ENCODE peak calls at places on chromosomes 12 and 14, in six cellular contexts. One of them, this sample, is unnamed.

GRCh38 chr12:13350381-13350780 is 153.9 kb downstream of the EMP1 start:
- DNase-seq in WTC11: no peak
- DNase-seq in K562: no peak
- DNase-seq in HepG2: no peak
- DNase-seq in HCT116: no peak
- DNase-seq in H1: no peak
- DNase-seq in this sample: no peak

GRCh38 chr12:49276304-49277290 is 11.7 kb downstream of the TUBA1C start:
- DNase-seq in WTC11: no peak
- DNase-seq in K562: no peak
- DNase-seq in HepG2: no peak
- DNase-seq in HCT116: no peak
- DNase-seq in H1: no peak
- DNase-seq in this sample: no peak

GRCh38 chr12:130916251-130916911 is 37.3 kb upstream of the ADGRD1 start:
- DNase-seq in WTC11: peak
- DNase-seq in K562: peak
- DNase-seq in HepG2: peak
- DNase-seq in HCT116: peak
- DNase-seq in H1: peak
- DNase-seq in this sample: peak

GRCh38 chr14:67221248-67221981 is 19.8 kb upstream of the PALS1 start:
- DNase-seq in WTC11: no peak
- DNase-seq in K562: no peak
- DNase-seq in HepG2: no peak
- DNase-seq in HCT116: peak
- DNase-seq in H1: no peak
- DNase-seq in this sample: no peak

GRCh38 chr12:80988986-80989385 is 51.3 kb upstream of the LIN7A start:
- DNase-seq in WTC11: no peak
- DNase-seq in K562: no peak
- DNase-seq in HepG2: no peak
- DNase-seq in HCT116: no peak
- DNase-seq in H1: no peak
- DNase-seq in this sample: no peak

GRCh38 chr12:63163542-63163941 is 12.5 kb upstream of the AVPR1A start:
- DNase-seq in WTC11: no peak
- DNase-seq in K562: no peak
- DNase-seq in HepG2: no peak
- DNase-seq in HCT116: no peak
- DNase-seq in H1: no peak
- DNase-seq in this sample: no peak

GRCh38 chr12:90253674-90254181 is 545.1 kb upstream of the ATP2B1 start:
- DNase-seq in WTC11: peak
- DNase-seq in K562: no peak
- DNase-seq in HepG2: no peak
- DNase-seq in HCT116: peak
- DNase-seq in H1: no peak
- DNase-seq in this sample: peak

GRCh38 chr14:103718572-103718971 is 3.0 kb downstream of the ZFYVE21 start:
- DNase-seq in WTC11: no peak
- DNase-seq in K562: peak
- DNase-seq in HepG2: no peak
- DNase-seq in HCT116: no peak
- DNase-seq in H1: no peak
- DNase-seq in this sample: no peak

GRCh38 chr12:98456583-98457573 is 58.5 kb upstream of the TMPO start:
- DNase-seq in WTC11: peak
- DNase-seq in K562: peak
- DNase-seq in HepG2: no peak
- DNase-seq in HCT116: no peak
- DNase-seq in H1: peak
- DNase-seq in this sample: no peak

GRCh38 chr12:116337312-116337711 is 59.8 kb upstream of the MED13L start:
- DNase-seq in WTC11: no peak
- DNase-seq in K562: no peak
- DNase-seq in HepG2: no peak
- DNase-seq in HCT116: no peak
- DNase-seq in H1: no peak
- DNase-seq in this sample: no peak

GRCh38 chr12:116338064-116338872 is 60.8 kb upstream of the MED13L start:
- DNase-seq in WTC11: no peak
- DNase-seq in K562: no peak
- DNase-seq in HepG2: no peak
- DNase-seq in HCT116: no peak
- DNase-seq in H1: no peak
- DNase-seq in this sample: no peak

GRCh38 chr12:116339062-116339461 is 61.6 kb upstream of the MED13L start:
- DNase-seq in WTC11: no peak
- DNase-seq in K562: no peak
- DNase-seq in HepG2: no peak
- DNase-seq in HCT116: no peak
- DNase-seq in H1: no peak
- DNase-seq in this sample: no peak

GRCh38 chr12:116333402-116333801 is 55.9 kb upstream of the MED13L start:
- DNase-seq in WTC11: no peak
- DNase-seq in K562: no peak
- DNase-seq in HepG2: no peak
- DNase-seq in HCT116: no peak
- DNase-seq in H1: no peak
- DNase-seq in this sample: no peak

DNA sequence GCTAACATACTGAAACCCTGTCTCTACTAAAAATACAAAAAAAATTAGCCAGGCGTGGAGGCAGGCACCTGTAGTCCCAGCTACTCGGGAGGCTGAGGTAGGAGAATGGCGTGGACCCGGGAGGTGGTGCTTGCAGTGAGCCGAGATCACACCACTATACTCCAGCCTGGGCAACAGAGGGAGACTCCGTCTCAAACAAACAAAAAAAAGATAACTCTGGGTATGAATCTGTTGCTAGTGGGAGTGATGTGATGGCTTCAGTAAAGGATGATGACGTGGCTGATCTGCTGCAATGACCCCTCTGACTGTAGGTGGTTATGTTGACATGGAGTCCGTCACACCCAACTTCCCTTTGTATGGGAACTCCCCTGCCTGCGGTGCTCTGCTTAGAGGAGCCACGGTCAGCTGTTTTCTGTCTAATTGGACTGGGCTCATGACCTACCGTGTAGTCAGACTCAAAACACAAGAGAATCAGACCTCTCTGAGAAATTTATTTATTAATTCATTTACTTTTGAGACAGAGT is 59.1 kb upstream of the MED13L start:
- DNase-seq in WTC11: no peak
- DNase-seq in K562: peak
- DNase-seq in HepG2: no peak
- DNase-seq in HCT116: no peak
- DNase-seq in H1: no peak
- DNase-seq in this sample: peak
- TF ChIP-seq ATF3 in WTC11: no peak
- TF ChIP-seq ATF3 in K562: peak
- TF ChIP-seq ATF3 in HepG2: no peak
- TF ChIP-seq ATF3 in HCT116: no peak
- TF ChIP-seq ATF3 in H1: no peak
- TF ChIP-seq ATF3 in this sample: no peak

GRCh38 chr14:57293851-57294837 is 25.4 kb downstream of the AP5M1 start:
- DNase-seq in WTC11: no peak
- DNase-seq in K562: no peak
- DNase-seq in HepG2: no peak
- DNase-seq in HCT116: no peak
- DNase-seq in H1: no peak
- DNase-seq in this sample: no peak
- TF ChIP-seq ATF3 in WTC11: no peak
- TF ChIP-seq ATF3 in K562: no peak
- TF ChIP-seq ATF3 in HepG2: no peak
- TF ChIP-seq ATF3 in HCT116: no peak
- TF ChIP-seq ATF3 in H1: no peak
- TF ChIP-seq ATF3 in this sample: no peak

GRCh38 chr12:45247589-45247988 is 31.7 kb downstream of the ANO6 start:
- DNase-seq in WTC11: no peak
- DNase-seq in K562: no peak
- DNase-seq in HepG2: no peak
- DNase-seq in HCT116: no peak
- DNase-seq in H1: no peak
- DNase-seq in this sample: no peak

GRCh38 chr12:45246202-45246601 is 30.3 kb downstream of the ANO6 start:
- DNase-seq in WTC11: no peak
- DNase-seq in K562: no peak
- DNase-seq in HepG2: no peak
- DNase-seq in HCT116: no peak
- DNase-seq in H1: no peak
- DNase-seq in this sample: no peak

GRCh38 chr12:45244561-45245348 is 28.9 kb downstream of the ANO6 start:
- DNase-seq in WTC11: no peak
- DNase-seq in K562: no peak
- DNase-seq in HepG2: no peak
- DNase-seq in HCT116: no peak
- DNase-seq in H1: no peak
- DNase-seq in this sample: peak

GRCh38 chr12:45243963-45244362 is 28.1 kb downstream of the ANO6 start:
- DNase-seq in WTC11: no peak
- DNase-seq in K562: no peak
- DNase-seq in HepG2: no peak
- DNase-seq in HCT116: no peak
- DNase-seq in H1: no peak
- DNase-seq in this sample: no peak

GRCh38 chr12:45248095-45248494 is 32.2 kb downstream of the ANO6 start:
- DNase-seq in WTC11: no peak
- DNase-seq in K562: no peak
- DNase-seq in HepG2: no peak
- DNase-seq in HCT116: no peak
- DNase-seq in H1: no peak
- DNase-seq in this sample: no peak
- TF ChIP-seq ATF3 in WTC11: no peak
- TF ChIP-seq ATF3 in K562: no peak
- TF ChIP-seq ATF3 in HepG2: no peak
- TF ChIP-seq ATF3 in HCT116: no peak
- TF ChIP-seq ATF3 in H1: no peak
- TF ChIP-seq ATF3 in this sample: no peak

GRCh38 chr12:9870311-9870866 is 1.2 kb upstream of the CLEC2B start:
- DNase-seq in WTC11: no peak
- DNase-seq in K562: no peak
- DNase-seq in HepG2: no peak
- DNase-seq in HCT116: no peak
- DNase-seq in H1: no peak
- DNase-seq in this sample: no peak

GRCh38 chr12:9867531-9867930 is 1.6 kb downstream of the CLEC2B start:
- DNase-seq in WTC11: no peak
- DNase-seq in K562: no peak
- DNase-seq in HepG2: no peak
- DNase-seq in HCT116: no peak
- DNase-seq in H1: no peak
- DNase-seq in this sample: no peak

GRCh38 chr12:9869307-9870161 is at the start of gene CLEC2B:
- DNase-seq in WTC11: no peak
- DNase-seq in K562: peak
- DNase-seq in HepG2: no peak
- DNase-seq in HCT116: no peak
- DNase-seq in H1: no peak
- DNase-seq in this sample: peak

GRCh38 chr12:9868271-9868815 is 811 bp downstream of the CLEC2B start:
- DNase-seq in WTC11: no peak
- DNase-seq in K562: peak
- DNase-seq in HepG2: no peak
- DNase-seq in HCT116: no peak
- DNase-seq in H1: no peak
- DNase-seq in this sample: no peak

DNA sequence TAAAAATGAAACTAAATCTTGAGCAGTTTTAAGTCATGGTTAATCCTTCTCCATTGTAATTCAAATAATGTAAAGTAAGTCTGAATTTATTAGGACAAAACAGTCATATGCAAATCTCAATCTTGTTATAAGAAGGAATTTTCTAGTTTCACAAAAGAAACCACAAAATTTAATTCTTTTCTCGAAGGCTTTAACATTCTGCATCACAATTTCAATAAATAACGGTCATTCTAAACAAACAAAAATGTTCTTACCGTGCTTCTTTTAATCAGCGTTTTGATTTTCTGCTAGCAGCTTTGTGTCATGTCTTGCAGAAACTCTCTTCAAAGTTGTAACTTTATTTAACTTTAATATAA is 225 bp downstream of the CLEC2B start:
- DNase-seq in WTC11: no peak
- DNase-seq in K562: no peak
- DNase-seq in HepG2: no peak
- DNase-seq in HCT116: no peak
- DNase-seq in H1: no peak
- DNase-seq in this sample: no peak
- TF ChIP-seq ATF3 in WTC11: no peak
- TF ChIP-seq ATF3 in K562: no peak
- TF ChIP-seq ATF3 in HepG2: no peak
- TF ChIP-seq ATF3 in HCT116: no peak
- TF ChIP-seq ATF3 in H1: no peak
- TF ChIP-seq ATF3 in this sample: no peak

DNA sequence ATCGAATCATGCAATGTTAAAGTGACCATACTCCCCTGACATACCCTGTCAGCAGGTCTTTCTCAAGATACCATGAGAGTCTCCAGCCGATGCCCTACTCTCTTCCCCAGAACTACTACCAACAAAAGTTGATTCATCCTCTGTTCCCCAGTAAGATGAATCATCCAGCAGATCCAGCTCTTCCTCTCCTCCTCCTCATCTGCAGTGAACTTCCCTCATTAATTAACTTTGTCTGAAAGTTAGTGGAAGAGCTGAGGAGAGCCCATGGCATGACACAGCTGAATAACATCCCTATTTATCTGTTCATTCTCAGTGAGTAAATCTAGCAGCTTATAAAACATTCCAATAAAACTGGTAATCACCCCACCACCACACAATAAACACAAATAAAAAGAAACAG is 213.4 kb downstream of the EGLN3 start:
- DNase-seq in WTC11: no peak
- DNase-seq in K562: no peak
- DNase-seq in HepG2: no peak
- DNase-seq in HCT116: no peak
- DNase-seq in H1: no peak
- DNase-seq in this sample: no peak
- TF ChIP-seq ATF3 in WTC11: no peak
- TF ChIP-seq ATF3 in K562: no peak
- TF ChIP-seq ATF3 in HepG2: no peak
- TF ChIP-seq ATF3 in HCT116: no peak
- TF ChIP-seq ATF3 in H1: no peak
- TF ChIP-seq ATF3 in this sample: no peak

DNA sequence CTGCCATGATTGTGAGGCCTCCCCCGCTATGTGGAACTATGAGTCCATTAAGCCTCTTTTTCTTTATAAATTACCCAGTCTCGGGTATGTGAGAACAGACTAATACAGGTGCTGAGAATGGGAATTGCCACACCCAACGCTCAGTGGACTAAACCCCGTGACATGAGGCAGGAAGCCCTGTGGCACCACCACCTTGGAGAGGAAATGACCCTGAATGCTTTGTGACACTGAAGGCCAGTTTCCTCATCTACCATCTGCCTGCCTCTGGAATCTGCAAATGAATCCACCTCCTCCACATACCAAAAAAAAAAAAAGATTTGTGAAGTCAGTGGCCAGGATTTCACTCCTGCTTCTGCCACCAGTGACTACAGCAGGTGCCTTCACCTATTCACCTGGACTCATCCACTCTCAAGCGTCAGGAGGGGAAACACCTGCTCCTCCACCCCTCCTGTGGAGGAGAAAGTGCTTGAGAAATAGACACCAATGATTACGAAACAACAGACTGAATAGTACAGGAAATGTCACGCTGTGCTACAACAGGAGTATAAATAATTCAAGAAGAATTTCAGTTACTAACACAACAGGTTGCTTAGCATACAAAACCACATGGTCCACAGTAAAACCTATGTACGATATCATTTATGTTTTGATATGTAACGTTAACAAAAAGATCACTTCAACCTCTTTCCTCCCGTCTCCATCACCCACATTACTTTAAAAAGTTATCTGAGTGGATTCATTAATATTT is 41.4 kb downstream of the NT5DC3 start:
- DNase-seq in WTC11: no peak
- DNase-seq in K562: no peak
- DNase-seq in HepG2: peak
- DNase-seq in HCT116: no peak
- DNase-seq in H1: no peak
- DNase-seq in this sample: no peak
- TF ChIP-seq ATF3 in WTC11: no peak
- TF ChIP-seq ATF3 in K562: no peak
- TF ChIP-seq ATF3 in HepG2: no peak
- TF ChIP-seq ATF3 in HCT116: no peak
- TF ChIP-seq ATF3 in H1: no peak
- TF ChIP-seq ATF3 in this sample: no peak

This sample was measured in GM12878.